ENCODE peak calls at places on chromosome X, in four cellular contexts. G, R, M and B are unnamed samples.

GRCh38 chrX:147912093-147912801 is 528 bp downstream of the FMR1 start:
- DNase-seq in R (no peak), G (no peak), M (peak), B (peak)

GRCh38 chrX:19627533-19627932 is 112.2 kb upstream of the MAP3K15 start:
- DNase-seq in G (no peak), R (no peak), M (no peak), B (no peak)

GRCh38 chrX:12867746-12868145 is 874 bp downstream of the TLR7 start:
- DNase-seq in G (no peak), M (no peak), R (no peak), B (no peak)

GRCh38 chrX:63747331-63747730 is 37.7 kb downstream of the ARHGEF9 start:
- DNase-seq in M (no peak), R (no peak), G (no peak), B (no peak)

GRCh38 chrX:42704454-42704853 is 73.5 kb downstream of the PPP1R2C start:
- DNase-seq in M (no peak), R (no peak), G (no peak), B (no peak)

GRCh38 chrX:23782863-23783568 is at the start of gene SAT1:
- DNase-seq in R (peak), M (peak), G (peak), B (peak)

GRCh38 chrX:41781500-41781899 is 57.5 kb downstream of the GPR82 start:
- DNase-seq in R (no peak), M (peak), G (no peak), B (no peak)

GRCh38 chrX:31217111-31217510 is 145.3 kb upstream of the FTHL17 start:
- DNase-seq in R (no peak), G (no peak), M (no peak), B (no peak)

GRCh38 chrX:54961750-54962149 is 32.2 kb downstream of the PFKFB1 start:
- DNase-seq in R (no peak), M (no peak), G (no peak), B (no peak)

GRCh38 chrX:155216940-155217450 is 735 bp downstream of the VBP1 start:
- DNase-seq in R (no peak), M (no peak), G (peak), B (no peak)

GRCh38 chrX:123184858-123185251 is 777 bp downstream of the GRIA3 start:
- DNase-seq in G (no peak), M (no peak), R (no peak), B (no peak)

GRCh38 chrX:149950681-149951080 is 12.4 kb upstream of the EOLA2 start:
- DNase-seq in R (no peak), G (no peak), M (no peak), B (no peak)

GRCh38 chrX:113920661-113921060 is 663.2 kb upstream of the HTR2C start:
- DNase-seq in R (no peak), G (no peak), M (no peak), B (no peak)

GRCh38 chrX:10015711-10016515 is 48.8 kb downstream of the CLDN34 start:
- DNase-seq in R (no peak), G (no peak), M (no peak), B (no peak)

GRCh38 chrX:69539437-69539836 is 35.3 kb downstream of the NALF2 start:
- DNase-seq in M (no peak), G (no peak), R (no peak), B (peak)

GRCh38 chrX:135395064-135395463 is 26.7 kb upstream of the SMIM10L2A start:
- DNase-seq in M (no peak), G (no peak), R (no peak), B (no peak)

GRCh38 chrX:40176979-40177430 is 79.2 kb upstream of the BCOR start:
- DNase-seq in M (no peak), G (no peak), R (no peak), B (no peak)

GRCh38 chrX:69618803-69619202 is 2.9 kb downstream of the EDA start:
- DNase-seq in M (no peak), G (no peak), R (no peak), B (no peak)

GRCh38 chrX:116198810-116199209 is 28.3 kb downstream of the AGTR2 start:
- DNase-seq in G (no peak), R (no peak), M (no peak), B (no peak)

GRCh38 chrX:19839770-19840254 is 47.6 kb downstream of the SH3KBP1 start:
- DNase-seq in M (no peak), R (no peak), G (peak), B (no peak)

GRCh38 chrX:134460861-134461218 is 875 bp downstream of the HPRT1 start:
- DNase-seq in M (no peak), R (no peak), G (no peak), B (no peak)

GRCh38 chrX:135273162-135273561 is 21.3 kb downstream of the ETDA start:
- DNase-seq in G (no peak), M (no peak), R (no peak), B (no peak)

GRCh38 chrX:13373807-13374187 is 53.9 kb upstream of the ATXN3L start:
- DNase-seq in M (no peak), R (no peak), G (no peak), B (no peak)

GRCh38 chrX:56793533-56794320 is 64.7 kb downstream of the NBDY start:
- DNase-seq in G (no peak), R (no peak), M (no peak), B (no peak)

GRCh38 chrX:41559235-41559634 is 112.1 kb downstream of the NYX start:
- DNase-seq in R (no peak), M (no peak), G (no peak), B (no peak)

GRCh38 chrX:111101580-111101979 is 5.6 kb downstream of the PAK3 start:
- DNase-seq in M (no peak), R (no peak), G (no peak), B (no peak)

GRCh38 chrX:106862972-106863688 is 40.0 kb downstream of the RIPPLY1 start:
- DNase-seq in G (no peak), M (no peak), R (peak), B (no peak)

GRCh38 chrX:1323315-1323714 is 13.3 kb upstream of the IL3RA start:
- DNase-seq in R (peak), M (peak), G (peak), B (peak)

GRCh38 chrX:111090458-111090857 is 5.5 kb upstream of the PAK3 start:
- DNase-seq in M (no peak), G (no peak), R (no peak), B (no peak)

GRCh38 chrX:139209342-139209741 is 321.2 kb upstream of the F9 start:
- DNase-seq in M (no peak), R (no peak), G (no peak), B (no peak)

GRCh38 chrX:11756354-11757318 is 1.4 kb upstream of the MSL3 start:
- DNase-seq in G (no peak), R (no peak), M (no peak), B (no peak)

DNA sequence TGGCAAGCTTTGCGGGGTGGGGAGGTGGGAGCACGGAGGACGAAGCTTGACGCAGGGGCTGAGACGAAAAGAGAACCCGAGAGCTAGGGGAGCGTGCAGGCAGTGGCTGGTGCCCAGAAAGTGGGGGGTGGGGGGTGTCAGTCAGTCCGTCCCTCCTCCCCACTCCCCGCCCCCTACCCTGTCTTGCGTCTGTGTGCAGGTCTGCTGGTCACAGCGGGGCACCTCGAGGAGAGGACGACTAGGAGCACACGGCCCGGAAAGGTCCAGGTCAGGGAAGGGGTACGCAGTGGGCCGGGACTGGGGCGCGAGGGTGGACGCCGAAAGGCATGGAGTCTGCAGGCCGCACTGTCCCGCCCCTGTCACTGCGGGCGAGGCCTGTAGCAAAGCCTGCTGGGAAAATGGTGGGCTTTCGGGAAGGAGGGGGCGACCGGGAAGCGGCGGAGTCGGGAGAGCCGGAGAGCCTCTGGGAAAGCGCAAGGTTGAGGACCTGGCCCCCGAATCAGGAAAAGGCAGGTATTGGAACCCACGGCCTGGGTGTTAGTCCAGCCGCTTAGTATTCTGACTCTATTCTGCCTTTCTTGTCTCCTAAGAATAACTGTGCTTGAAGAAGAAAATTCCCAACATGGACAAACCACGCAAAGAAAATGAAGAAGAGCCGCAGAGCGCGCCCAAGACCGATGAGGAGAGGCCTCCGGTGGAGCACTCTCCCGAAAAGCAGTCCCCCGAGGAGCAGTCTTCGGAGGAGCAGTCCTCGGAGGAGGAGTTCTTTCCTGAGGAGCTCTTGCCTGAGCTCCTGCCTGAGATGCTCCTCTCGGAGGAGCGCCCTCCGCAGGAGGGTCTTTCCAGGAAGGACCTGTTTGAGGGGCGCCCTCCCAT is 758 bp downstream of the TCEAL1 start:
- DNase-seq in G (no peak), M (no peak), R (no peak), B (no peak)
- TF ChIP-seq POLR2AphosphoS5 in G (no peak), M (no peak), R (peak), B (no peak)

GRCh38 chrX:151701071-151701470 is 5.8 kb downstream of the PRRG3 start:
- DNase-seq in R (no peak), M (no peak), G (no peak), B (no peak)

GRCh38 chrX:151699746-151700145 is 4.5 kb downstream of the PRRG3 start:
- DNase-seq in M (no peak), G (no peak), R (no peak), B (no peak)

GRCh38 chrX:151697537-151697936 is 2.3 kb downstream of the PRRG3 start:
- DNase-seq in G (no peak), R (no peak), M (no peak), B (no peak)

GRCh38 chrX:151700581-151700980 is 5.3 kb downstream of the PRRG3 start:
- DNase-seq in G (no peak), R (no peak), M (no peak), B (no peak)

GRCh38 chrX:151698485-151698884 is 3.2 kb downstream of the PRRG3 start:
- DNase-seq in M (no peak), R (no peak), G (no peak), B (no peak)
- TF ChIP-seq POLR2A in M (no peak), R (no peak), G (no peak), B (no peak)

DNA sequence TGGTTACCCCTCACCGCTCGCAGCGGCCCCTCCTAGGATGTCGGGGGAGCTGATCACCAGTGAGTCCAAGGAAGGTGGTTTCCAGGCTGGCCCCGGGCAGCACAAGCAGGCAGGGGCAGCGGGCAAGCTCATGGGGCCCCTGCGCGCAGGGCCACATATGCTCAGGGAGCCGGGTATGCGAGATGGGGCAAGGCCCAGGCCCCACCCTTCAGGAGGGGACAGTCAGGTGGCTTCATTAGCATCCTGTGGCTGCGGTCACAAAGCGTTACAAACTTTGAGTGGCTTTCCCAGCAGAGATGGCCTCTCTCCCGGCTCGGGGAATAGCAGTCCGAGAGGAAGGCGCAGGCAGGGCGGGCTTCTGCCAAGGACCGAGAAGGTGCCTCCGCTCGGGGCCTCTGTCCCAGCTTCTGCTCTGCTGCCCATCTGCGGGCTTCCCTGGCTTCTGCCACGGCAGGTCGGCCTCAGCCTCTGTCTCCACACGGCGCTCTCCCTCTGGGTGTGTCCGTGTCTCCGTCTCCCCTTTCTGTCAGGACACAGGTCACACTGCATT is 13.5 kb downstream of the ABCD1 start:
- DNase-seq in M (no peak), R (no peak), G (no peak), B (no peak)
- TF ChIP-seq TAF1 in M (no peak), R (no peak), G (no peak), B (no peak)

GRCh38 chrX:71212536-71212935 is 10.5 kb upstream of the GJB1 start:
- DNase-seq in G (no peak), R (no peak), M (no peak), B (no peak)

GRCh38 chrX:71216446-71216845 is 6.6 kb upstream of the GJB1 start:
- DNase-seq in G (no peak), R (no peak), M (no peak), B (no peak)

GRCh38 chrX:71214604-71215334 is 8.3 kb upstream of the GJB1 start:
- DNase-seq in G (no peak), R (no peak), M (no peak), B (no peak)

GRCh38 chrX:71215335-71215912 is 7.6 kb upstream of the GJB1 start:
- DNase-seq in M (no peak), G (no peak), R (no peak), B (no peak)

DNA sequence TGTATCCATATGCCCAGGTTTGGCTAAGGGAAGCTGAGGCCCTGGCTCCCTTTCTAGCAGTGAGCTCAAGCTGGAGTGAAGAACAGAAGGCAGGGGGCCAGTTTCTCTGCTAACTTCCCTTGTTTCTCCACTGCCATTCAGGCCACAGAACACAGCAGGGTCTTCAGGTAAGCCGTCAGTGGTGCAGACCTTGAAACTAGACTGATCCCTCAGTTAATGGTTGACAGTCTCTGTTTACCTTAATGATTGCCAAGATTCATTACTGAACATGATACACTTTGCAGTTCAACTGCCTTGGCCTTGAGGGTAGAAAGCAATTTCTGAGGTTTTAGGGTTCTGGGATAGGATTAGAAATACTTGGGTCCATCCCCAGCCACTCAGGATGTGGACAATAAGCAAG is 8.9 kb upstream of the GJB1 start:
- DNase-seq in R (no peak), M (no peak), G (no peak), B (no peak)
- TF ChIP-seq POLR2AphosphoS5 in R (no peak), M (no peak), G (no peak), B (no peak)

DNA sequence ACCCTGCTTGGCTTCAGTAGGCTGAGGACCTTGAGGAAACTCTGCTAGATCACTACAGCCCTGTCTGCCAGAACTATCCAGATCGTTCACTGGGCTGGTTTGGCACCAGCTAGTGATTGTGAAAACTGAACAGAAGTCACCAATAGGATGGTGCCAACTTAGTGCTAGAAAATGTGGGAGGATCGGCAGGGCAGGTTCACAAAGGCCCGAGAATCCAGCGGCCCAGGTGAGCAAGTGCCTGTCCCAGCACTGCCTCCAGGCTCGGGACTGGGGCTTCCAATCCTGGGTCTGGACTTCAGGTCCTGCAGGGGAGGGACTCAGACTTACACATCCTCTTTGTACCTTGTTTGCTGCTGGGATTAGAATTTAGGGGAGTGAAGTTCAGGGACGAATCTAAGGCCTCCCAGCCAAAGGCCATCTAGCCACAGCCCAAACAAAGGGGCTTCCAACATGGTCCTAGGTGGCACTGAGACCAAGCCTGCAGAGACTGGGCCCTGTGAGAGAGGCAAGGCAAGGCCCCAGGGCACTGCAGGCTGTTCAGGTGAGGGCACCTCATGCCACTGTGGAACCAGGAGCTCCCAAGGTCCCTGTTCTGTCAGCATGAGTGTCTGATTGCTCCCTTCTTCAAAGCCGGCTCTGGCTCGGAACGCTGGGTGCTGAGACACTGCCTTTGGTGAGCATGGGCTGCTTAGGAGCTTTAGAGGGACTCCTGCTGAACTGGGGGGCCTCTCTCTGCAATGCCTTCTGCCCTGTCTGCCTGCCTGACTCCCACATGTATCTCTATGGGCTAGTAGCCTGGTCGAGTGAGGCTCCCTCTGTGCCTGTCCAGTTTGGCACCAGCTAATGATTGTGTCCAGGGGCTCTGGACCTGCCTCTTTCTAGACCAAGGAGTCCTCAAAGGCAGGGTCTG is 20.7 kb upstream of the ZNF185 start:
- DNase-seq in R (no peak), G (no peak), M (no peak), B (no peak)
- TF ChIP-seq POLR2A in R (no peak), G (no peak), M (no peak), B (no peak)

GRCh38 chrX:37453821-37454220 is 104.7 kb downstream of the PRRG1 start:
- DNase-seq in R (no peak), M (no peak), G (no peak), B (no peak)

GRCh38 chrX:37455381-37455780 is 106.2 kb downstream of the PRRG1 start:
- DNase-seq in G (no peak), R (no peak), M (no peak), B (no peak)

DNA sequence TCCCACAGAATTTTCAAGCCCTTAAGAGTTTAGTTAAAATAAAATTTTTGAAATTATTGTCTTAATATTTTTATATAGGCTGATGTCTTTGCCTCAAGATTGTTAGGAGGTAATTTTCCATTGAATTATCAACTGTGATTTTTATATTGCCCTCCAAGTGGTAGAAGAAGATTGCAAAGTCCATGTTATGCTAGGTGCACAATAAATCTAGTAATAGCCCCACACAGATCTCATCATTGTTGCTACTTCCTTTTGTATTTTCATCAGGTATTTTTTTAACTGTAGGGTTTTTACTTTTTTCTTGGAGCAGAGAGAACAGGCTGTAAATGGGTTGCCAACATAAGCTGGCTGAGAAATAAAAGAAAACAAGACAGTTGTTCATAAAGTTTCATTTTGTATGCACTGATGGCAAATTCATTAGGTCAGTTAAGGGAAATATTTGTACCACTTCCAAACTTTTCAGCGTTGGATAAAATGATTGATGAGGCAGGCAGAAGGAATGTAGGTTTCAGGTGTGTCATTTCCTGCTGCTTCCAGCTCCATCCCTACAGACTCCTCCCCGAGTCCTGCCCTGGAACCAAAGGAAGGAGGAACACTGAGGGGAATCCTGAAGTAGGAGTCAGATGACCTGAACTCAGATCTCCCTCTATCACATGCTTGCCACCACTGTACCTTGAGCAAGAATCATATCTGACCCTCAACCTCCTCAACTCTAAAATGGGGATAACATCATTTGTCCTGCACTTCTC is 105.5 kb downstream of the PRRG1 start:
- DNase-seq in R (no peak), M (no peak), G (no peak), B (no peak)
- TF ChIP-seq TAF1 in R (no peak), M (no peak), G (no peak), B (no peak)

DNA sequence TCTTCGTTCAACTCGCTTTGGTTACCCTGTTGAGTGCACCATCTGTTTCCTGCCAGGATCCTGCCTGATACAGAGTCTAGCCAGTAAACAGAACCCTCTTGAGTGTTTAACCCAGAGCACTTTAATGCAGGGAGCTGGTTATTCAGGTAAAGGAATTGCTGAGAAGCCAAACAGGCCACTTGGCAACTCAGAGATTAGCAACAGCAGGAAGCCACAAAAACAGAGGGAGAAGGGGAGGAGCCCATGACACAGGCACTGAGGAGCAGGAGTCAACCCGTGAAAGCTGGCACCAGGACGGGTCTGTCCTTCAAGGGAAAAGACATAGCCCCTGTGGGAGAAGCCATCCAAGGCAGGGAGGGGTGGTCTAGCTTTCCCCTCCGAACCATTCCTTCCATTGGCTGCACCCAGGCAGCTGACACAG is 641.4 kb downstream of the ZNF674 start:
- DNase-seq in G (no peak), R (no peak), M (no peak), B (no peak)
- TF ChIP-seq POLR2AphosphoS5 in G (no peak), R (no peak), M (no peak), B (no peak)

GRCh38 chrX:118884552-118885138 is 61.0 kb downstream of the ZCCHC12 start:
- DNase-seq in R (no peak), G (no peak), M (no peak), B (no peak)
- TF ChIP-seq POLR2A in R (no peak), G (no peak), M (no peak), B (no peak)